ENCODE peak calls at places on chromosomes 3 and 15, in ten cellular contexts. One of them, this sample, is unnamed.

GRCh38 chr3:54756330-54756731 is 171.5 kb downstream of the LRTM1 start:
- DNase-seq in AG20443: peak; percentile 34
- DNase-seq in cardiac fibroblast: peak; percentile 74
- DNase-seq in coronary artery: no peak
- DNase-seq in HT1080: peak; percentile 51
- DNase-seq in progenitor cell of endocrine pancreas: no peak
- DNase-seq in stimulated activated naive CD4-positive, alpha-beta T cell: no peak
- DNase-seq in activated naive CD8-positive, alpha-beta T cell treated with anti-CD3 and anti-CD28 coated beads, Interleukin-2, amount 50 U/mL, for 24 hours: no peak
- DNase-seq in nephron progenitor cell: no peak
- DNase-seq in AG10803: peak; percentile 83
- DNase-seq in this sample: no peak

GRCh38 chr15:50162988-50163718 is 18.8 kb upstream of the SLC27A2 start:
- DNase-seq in progenitor cell of endocrine pancreas: no peak
- DNase-seq in stimulated activated naive CD4-positive, alpha-beta T cell: no peak
- DNase-seq in nephron progenitor cell: no peak
- DNase-seq in HT1080: peak; percentile 29
- DNase-seq in AG10803: no peak
- DNase-seq in cardiac fibroblast: no peak
- DNase-seq in activated naive CD8-positive, alpha-beta T cell treated with anti-CD3 and anti-CD28 coated beads, Interleukin-2, amount 50 U/mL, for 24 hours: no peak
- DNase-seq in AG20443: no peak
- DNase-seq in coronary artery: no peak
- DNase-seq in this sample: no peak

GRCh38 chr3:193974147-193974546 is 161.8 kb upstream of the HES1 start:
- DNase-seq in AG10803: peak; percentile 65
- DNase-seq in activated naive CD8-positive, alpha-beta T cell treated with anti-CD3 and anti-CD28 coated beads, Interleukin-2, amount 50 U/mL, for 24 hours: no peak
- DNase-seq in cardiac fibroblast: no peak
- DNase-seq in AG20443: peak; percentile 56
- DNase-seq in nephron progenitor cell: no peak
- DNase-seq in HT1080: peak; percentile 80
- DNase-seq in progenitor cell of endocrine pancreas: no peak
- DNase-seq in stimulated activated naive CD4-positive, alpha-beta T cell: no peak
- DNase-seq in coronary artery: no peak
- DNase-seq in this sample: no peak

GRCh38 chr3:31941230-31941632 is 39.8 kb downstream of the OSBPL10 start:
- DNase-seq in AG10803: no peak
- DNase-seq in activated naive CD8-positive, alpha-beta T cell treated with anti-CD3 and anti-CD28 coated beads, Interleukin-2, amount 50 U/mL, for 24 hours: no peak
- DNase-seq in AG20443: no peak
- DNase-seq in progenitor cell of endocrine pancreas: no peak
- DNase-seq in nephron progenitor cell: no peak
- DNase-seq in stimulated activated naive CD4-positive, alpha-beta T cell: no peak
- DNase-seq in cardiac fibroblast: peak; percentile 74
- DNase-seq in HT1080: no peak
- DNase-seq in coronary artery: no peak
- DNase-seq in this sample: no peak

GRCh38 chr15:87672309-87672897 is 584.1 kb downstream of the NTRK3 start:
- DNase-seq in activated naive CD8-positive, alpha-beta T cell treated with anti-CD3 and anti-CD28 coated beads, Interleukin-2, amount 50 U/mL, for 24 hours: no peak
- DNase-seq in AG10803: peak; percentile 44
- DNase-seq in progenitor cell of endocrine pancreas: peak; percentile 11
- DNase-seq in coronary artery: no peak
- DNase-seq in nephron progenitor cell: peak; percentile 54
- DNase-seq in HT1080: peak; percentile 28
- DNase-seq in stimulated activated naive CD4-positive, alpha-beta T cell: no peak
- DNase-seq in AG20443: peak; percentile 66
- DNase-seq in cardiac fibroblast: peak; percentile 56
- DNase-seq in this sample: no peak

GRCh38 chr3:159804726-159805410 is 183.8 kb upstream of the IL12A start:
- DNase-seq in nephron progenitor cell: peak; percentile 60
- DNase-seq in AG20443: peak; percentile 89
- DNase-seq in progenitor cell of endocrine pancreas: peak; percentile 44
- DNase-seq in coronary artery: peak; percentile 79
- DNase-seq in HT1080: peak; percentile 83
- DNase-seq in AG10803: peak; percentile 86
- DNase-seq in stimulated activated naive CD4-positive, alpha-beta T cell: no peak
- DNase-seq in activated naive CD8-positive, alpha-beta T cell treated with anti-CD3 and anti-CD28 coated beads, Interleukin-2, amount 50 U/mL, for 24 hours: peak; percentile 32
- DNase-seq in cardiac fibroblast: peak; percentile 93
- DNase-seq in this sample: peak; percentile 73

GRCh38 chr15:63918901-63919348 is 85.2 kb upstream of the HERC1 start:
- DNase-seq in AG20443: no peak
- DNase-seq in coronary artery: no peak
- DNase-seq in stimulated activated naive CD4-positive, alpha-beta T cell: no peak
- DNase-seq in nephron progenitor cell: no peak
- DNase-seq in progenitor cell of endocrine pancreas: no peak
- DNase-seq in AG10803: no peak
- DNase-seq in HT1080: no peak
- DNase-seq in cardiac fibroblast: no peak
- DNase-seq in activated naive CD8-positive, alpha-beta T cell treated with anti-CD3 and anti-CD28 coated beads, Interleukin-2, amount 50 U/mL, for 24 hours: no peak
- DNase-seq in this sample: no peak

GRCh38 chr3:38097446-38098375 is 39.2 kb downstream of the ACAA1 start:
- DNase-seq in activated naive CD8-positive, alpha-beta T cell treated with anti-CD3 and anti-CD28 coated beads, Interleukin-2, amount 50 U/mL, for 24 hours: no peak
- DNase-seq in progenitor cell of endocrine pancreas: no peak
- DNase-seq in nephron progenitor cell: no peak
- DNase-seq in HT1080: no peak
- DNase-seq in AG20443: no peak
- DNase-seq in coronary artery: peak; percentile 56
- DNase-seq in stimulated activated naive CD4-positive, alpha-beta T cell: no peak
- DNase-seq in cardiac fibroblast: no peak
- DNase-seq in AG10803: no peak
- DNase-seq in this sample: peak; percentile 44

GRCh38 chr15:56783156-56783856 is 50.0 kb upstream of the ZNF280D start:
- DNase-seq in progenitor cell of endocrine pancreas: no peak
- DNase-seq in cardiac fibroblast: no peak
- DNase-seq in activated naive CD8-positive, alpha-beta T cell treated with anti-CD3 and anti-CD28 coated beads, Interleukin-2, amount 50 U/mL, for 24 hours: no peak
- DNase-seq in HT1080: no peak
- DNase-seq in nephron progenitor cell: no peak
- DNase-seq in coronary artery: no peak
- DNase-seq in stimulated activated naive CD4-positive, alpha-beta T cell: no peak
- DNase-seq in AG20443: no peak
- DNase-seq in AG10803: no peak
- DNase-seq in this sample: no peak

GRCh38 chr3:162134571-162134970 is 638.0 kb downstream of the OTOL1 start:
- DNase-seq in nephron progenitor cell: no peak
- DNase-seq in HT1080: peak; percentile 19
- DNase-seq in AG10803: no peak
- DNase-seq in activated naive CD8-positive, alpha-beta T cell treated with anti-CD3 and anti-CD28 coated beads, Interleukin-2, amount 50 U/mL, for 24 hours: no peak
- DNase-seq in coronary artery: no peak
- DNase-seq in cardiac fibroblast: peak; percentile 27
- DNase-seq in progenitor cell of endocrine pancreas: no peak
- DNase-seq in AG20443: no peak
- DNase-seq in stimulated activated naive CD4-positive, alpha-beta T cell: peak; percentile 13
- DNase-seq in this sample: no peak

GRCh38 chr3:20056727-20057611 is 16.7 kb downstream of the KAT2B start:
- DNase-seq in HT1080: peak; percentile 94
- DNase-seq in AG10803: peak; percentile 78
- DNase-seq in activated naive CD8-positive, alpha-beta T cell treated with anti-CD3 and anti-CD28 coated beads, Interleukin-2, amount 50 U/mL, for 24 hours: no peak
- DNase-seq in cardiac fibroblast: peak; percentile 91
- DNase-seq in coronary artery: no peak
- DNase-seq in stimulated activated naive CD4-positive, alpha-beta T cell: no peak
- DNase-seq in AG20443: peak; percentile 57
- DNase-seq in nephron progenitor cell: no peak
- DNase-seq in progenitor cell of endocrine pancreas: no peak
- DNase-seq in this sample: no peak

GRCh38 chr15:68353418-68354145 is 76.0 kb downstream of the FEM1B start:
- DNase-seq in cardiac fibroblast: peak; percentile 62
- DNase-seq in AG20443: no peak
- DNase-seq in activated naive CD8-positive, alpha-beta T cell treated with anti-CD3 and anti-CD28 coated beads, Interleukin-2, amount 50 U/mL, for 24 hours: no peak
- DNase-seq in nephron progenitor cell: no peak
- DNase-seq in stimulated activated naive CD4-positive, alpha-beta T cell: no peak
- DNase-seq in progenitor cell of endocrine pancreas: no peak
- DNase-seq in coronary artery: no peak
- DNase-seq in HT1080: no peak
- DNase-seq in AG10803: no peak
- DNase-seq in this sample: no peak

GRCh38 chr3:116579843-116580242 is 129.7 kb upstream of the TUSC7 start:
- DNase-seq in progenitor cell of endocrine pancreas: peak; percentile 11
- DNase-seq in activated naive CD8-positive, alpha-beta T cell treated with anti-CD3 and anti-CD28 coated beads, Interleukin-2, amount 50 U/mL, for 24 hours: no peak
- DNase-seq in coronary artery: no peak
- DNase-seq in nephron progenitor cell: peak; percentile 61
- DNase-seq in HT1080: no peak
- DNase-seq in stimulated activated naive CD4-positive, alpha-beta T cell: no peak
- DNase-seq in AG10803: peak; percentile 1
- DNase-seq in AG20443: peak; percentile 9
- DNase-seq in cardiac fibroblast: peak; percentile 2
- DNase-seq in this sample: no peak

GRCh38 chr3:111650378-111651275 is 55.5 kb upstream of the ZBED2 start:
- DNase-seq in AG10803: no peak
- DNase-seq in HT1080: no peak
- DNase-seq in progenitor cell of endocrine pancreas: no peak
- DNase-seq in activated naive CD8-positive, alpha-beta T cell treated with anti-CD3 and anti-CD28 coated beads, Interleukin-2, amount 50 U/mL, for 24 hours: no peak
- DNase-seq in AG20443: no peak
- DNase-seq in stimulated activated naive CD4-positive, alpha-beta T cell: no peak
- DNase-seq in nephron progenitor cell: no peak
- DNase-seq in cardiac fibroblast: no peak
- DNase-seq in coronary artery: no peak
- DNase-seq in this sample: no peak

GRCh38 chr15:73225358-73226015 is 143.3 kb downstream of the HCN4 start:
- DNase-seq in stimulated activated naive CD4-positive, alpha-beta T cell: no peak
- DNase-seq in cardiac fibroblast: no peak
- DNase-seq in progenitor cell of endocrine pancreas: no peak
- DNase-seq in nephron progenitor cell: no peak
- DNase-seq in HT1080: peak; percentile 39
- DNase-seq in AG20443: no peak
- DNase-seq in coronary artery: no peak
- DNase-seq in AG10803: no peak
- DNase-seq in activated naive CD8-positive, alpha-beta T cell treated with anti-CD3 and anti-CD28 coated beads, Interleukin-2, amount 50 U/mL, for 24 hours: peak; percentile 32
- DNase-seq in this sample: no peak

GRCh38 chr15:43067717-43068461 is 37.9 kb downstream of the UBR1 start:
- DNase-seq in AG10803: peak; percentile 75
- DNase-seq in coronary artery: no peak
- DNase-seq in HT1080: peak; percentile 77
- DNase-seq in activated naive CD8-positive, alpha-beta T cell treated with anti-CD3 and anti-CD28 coated beads, Interleukin-2, amount 50 U/mL, for 24 hours: no peak
- DNase-seq in stimulated activated naive CD4-positive, alpha-beta T cell: no peak
- DNase-seq in AG20443: peak; percentile 14
- DNase-seq in cardiac fibroblast: peak; percentile 70
- DNase-seq in nephron progenitor cell: no peak
- DNase-seq in progenitor cell of endocrine pancreas: no peak
- DNase-seq in this sample: no peak

GRCh38 chr15:61994216-61994615 is 66.0 kb downstream of the VPS13C start:
- DNase-seq in AG20443: peak; percentile 43
- DNase-seq in AG10803: peak; percentile 74
- DNase-seq in progenitor cell of endocrine pancreas: no peak
- DNase-seq in stimulated activated naive CD4-positive, alpha-beta T cell: no peak
- DNase-seq in activated naive CD8-positive, alpha-beta T cell treated with anti-CD3 and anti-CD28 coated beads, Interleukin-2, amount 50 U/mL, for 24 hours: no peak
- DNase-seq in coronary artery: no peak
- DNase-seq in nephron progenitor cell: no peak
- DNase-seq in HT1080: no peak
- DNase-seq in cardiac fibroblast: peak; percentile 96
- DNase-seq in this sample: no peak

GRCh38 chr3:84547971-84548970 is 410.5 kb upstream of the CADM2 start:
- DNase-seq in stimulated activated naive CD4-positive, alpha-beta T cell: no peak
- DNase-seq in HT1080: peak; percentile 33
- DNase-seq in coronary artery: no peak
- DNase-seq in nephron progenitor cell: peak; percentile 23
- DNase-seq in AG10803: peak; percentile 1
- DNase-seq in progenitor cell of endocrine pancreas: peak; percentile 14
- DNase-seq in activated naive CD8-positive, alpha-beta T cell treated with anti-CD3 and anti-CD28 coated beads, Interleukin-2, amount 50 U/mL, for 24 hours: no peak
- DNase-seq in cardiac fibroblast: peak; percentile 33
- DNase-seq in AG20443: peak; percentile 37
- DNase-seq in this sample: no peak

GRCh38 chr3:186653984-186654383 is 11.8 kb upstream of the HRG start:
- DNase-seq in cardiac fibroblast: no peak
- DNase-seq in stimulated activated naive CD4-positive, alpha-beta T cell: no peak
- DNase-seq in AG20443: peak; percentile 17
- DNase-seq in coronary artery: no peak
- DNase-seq in progenitor cell of endocrine pancreas: no peak
- DNase-seq in HT1080: peak; percentile 58
- DNase-seq in activated naive CD8-positive, alpha-beta T cell treated with anti-CD3 and anti-CD28 coated beads, Interleukin-2, amount 50 U/mL, for 24 hours: no peak
- DNase-seq in AG10803: no peak
- DNase-seq in nephron progenitor cell: peak; percentile 42
- DNase-seq in this sample: no peak

GRCh38 chr15:66483131-66483566 is 14.4 kb downstream of the SNAPC5 start:
- DNase-seq in stimulated activated naive CD4-positive, alpha-beta T cell: no peak
- DNase-seq in nephron progenitor cell: no peak
- DNase-seq in coronary artery: no peak
- DNase-seq in cardiac fibroblast: peak; percentile 24
- DNase-seq in AG10803: peak; percentile 88
- DNase-seq in progenitor cell of endocrine pancreas: no peak
- DNase-seq in AG20443: peak; percentile 43
- DNase-seq in activated naive CD8-positive, alpha-beta T cell treated with anti-CD3 and anti-CD28 coated beads, Interleukin-2, amount 50 U/mL, for 24 hours: no peak
- DNase-seq in HT1080: peak; percentile 39
- DNase-seq in this sample: peak; percentile 55

GRCh38 chr3:141767062-141767461 is 3.9 kb downstream of the GRK7 start:
- DNase-seq in HT1080: no peak
- DNase-seq in AG20443: no peak
- DNase-seq in activated naive CD8-positive, alpha-beta T cell treated with anti-CD3 and anti-CD28 coated beads, Interleukin-2, amount 50 U/mL, for 24 hours: no peak
- DNase-seq in stimulated activated naive CD4-positive, alpha-beta T cell: no peak
- DNase-seq in AG10803: no peak
- DNase-seq in cardiac fibroblast: no peak
- DNase-seq in nephron progenitor cell: no peak
- DNase-seq in progenitor cell of endocrine pancreas: no peak
- DNase-seq in coronary artery: no peak
- DNase-seq in this sample: no peak

GRCh38 chr3:105662326-105662725 is 206.5 kb downstream of the CBLB start:
- DNase-seq in stimulated activated naive CD4-positive, alpha-beta T cell: no peak
- DNase-seq in cardiac fibroblast: peak; percentile 36
- DNase-seq in nephron progenitor cell: no peak
- DNase-seq in HT1080: no peak
- DNase-seq in AG10803: peak; percentile 18
- DNase-seq in AG20443: peak; percentile 6
- DNase-seq in progenitor cell of endocrine pancreas: no peak
- DNase-seq in activated naive CD8-positive, alpha-beta T cell treated with anti-CD3 and anti-CD28 coated beads, Interleukin-2, amount 50 U/mL, for 24 hours: no peak
- DNase-seq in coronary artery: no peak
- DNase-seq in this sample: no peak

GRCh38 chr3:143252931-143253330 is 133.4 kb downstream of the CHST2 start:
- DNase-seq in AG20443: peak; percentile 35
- DNase-seq in stimulated activated naive CD4-positive, alpha-beta T cell: no peak
- DNase-seq in AG10803: peak; percentile 55
- DNase-seq in cardiac fibroblast: no peak
- DNase-seq in HT1080: no peak
- DNase-seq in activated naive CD8-positive, alpha-beta T cell treated with anti-CD3 and anti-CD28 coated beads, Interleukin-2, amount 50 U/mL, for 24 hours: no peak
- DNase-seq in progenitor cell of endocrine pancreas: no peak
- DNase-seq in nephron progenitor cell: no peak
- DNase-seq in coronary artery: no peak
- DNase-seq in this sample: no peak

GRCh38 chr15:31499236-31499952 is 172.8 kb downstream of the KLF13 start:
- DNase-seq in activated naive CD8-positive, alpha-beta T cell treated with anti-CD3 and anti-CD28 coated beads, Interleukin-2, amount 50 U/mL, for 24 hours: no peak
- DNase-seq in HT1080: no peak
- DNase-seq in coronary artery: peak; percentile 45
- DNase-seq in AG20443: no peak
- DNase-seq in progenitor cell of endocrine pancreas: no peak
- DNase-seq in AG10803: no peak
- DNase-seq in cardiac fibroblast: no peak
- DNase-seq in stimulated activated naive CD4-positive, alpha-beta T cell: no peak
- DNase-seq in nephron progenitor cell: no peak
- DNase-seq in this sample: no peak

GRCh38 chr3:118808743-118809142 is 225.9 kb downstream of the IGSF11 start:
- DNase-seq in activated naive CD8-positive, alpha-beta T cell treated with anti-CD3 and anti-CD28 coated beads, Interleukin-2, amount 50 U/mL, for 24 hours: no peak
- DNase-seq in cardiac fibroblast: no peak
- DNase-seq in stimulated activated naive CD4-positive, alpha-beta T cell: no peak
- DNase-seq in progenitor cell of endocrine pancreas: no peak
- DNase-seq in AG10803: no peak
- DNase-seq in nephron progenitor cell: no peak
- DNase-seq in AG20443: no peak
- DNase-seq in HT1080: no peak
- DNase-seq in coronary artery: no peak
- DNase-seq in this sample: no peak

GRCh38 chr3:65497846-65498245 is 540.9 kb downstream of the MAGI1 start:
- DNase-seq in AG20443: peak; percentile 16
- DNase-seq in AG10803: no peak
- DNase-seq in HT1080: no peak
- DNase-seq in progenitor cell of endocrine pancreas: no peak
- DNase-seq in coronary artery: no peak
- DNase-seq in nephron progenitor cell: no peak
- DNase-seq in activated naive CD8-positive, alpha-beta T cell treated with anti-CD3 and anti-CD28 coated beads, Interleukin-2, amount 50 U/mL, for 24 hours: no peak
- DNase-seq in stimulated activated naive CD4-positive, alpha-beta T cell: no peak
- DNase-seq in cardiac fibroblast: no peak
- DNase-seq in this sample: no peak

GRCh38 chr3:71742621-71743020 is 11.0 kb upstream of the GPR27 start:
- DNase-seq in nephron progenitor cell: no peak
- DNase-seq in stimulated activated naive CD4-positive, alpha-beta T cell: no peak
- DNase-seq in AG20443: no peak
- DNase-seq in activated naive CD8-positive, alpha-beta T cell treated with anti-CD3 and anti-CD28 coated beads, Interleukin-2, amount 50 U/mL, for 24 hours: no peak
- DNase-seq in HT1080: no peak
- DNase-seq in progenitor cell of endocrine pancreas: no peak
- DNase-seq in AG10803: no peak
- DNase-seq in coronary artery: no peak
- DNase-seq in cardiac fibroblast: no peak
- DNase-seq in this sample: no peak